ENCODE peak calls at places on chromosome 18, in five cellular contexts. H, U, T, F and W are unnamed samples.

GRCh38 chr18:79988079-79988924 is at the start of gene TXNL4A:
- DNase-seq in U (peak; percentile 81), F (peak; percentile 70), T (peak; percentile 86), H (peak; percentile 89), W (peak; percentile 12)

GRCh38 chr18:57086163-57086562 is 60.7 kb upstream of the BOD1L2 start:
- DNase-seq in T (no peak), U (no peak), F (no peak), H (no peak), W (no peak)

GRCh38 chr18:49238433-49239042 is 221.9 kb downstream of the DYM start:
- DNase-seq in F (peak; percentile 40), H (peak; percentile 29), T (peak; percentile 57), U (no peak), W (no peak)

GRCh38 chr18:62144338-62144737 is 42.5 kb downstream of the PIGN start:
- DNase-seq in T (no peak), U (no peak), H (no peak), F (no peak), W (no peak)

GRCh38 chr18:68417826-68418225 is 297.1 kb downstream of the TMX3 start:
- DNase-seq in U (no peak), H (no peak), T (no peak), F (no peak), W (no peak)

GRCh38 chr18:55064760-55065159 is 105.5 kb upstream of the CCDC68 start:
- DNase-seq in U (no peak), T (no peak), F (no peak), H (no peak), W (no peak)

GRCh38 chr18:46402945-46403344 is 254.1 kb downstream of the LOXHD1 start:
- DNase-seq in H (no peak), T (no peak), U (no peak), F (no peak), W (no peak)

GRCh38 chr18:26863122-26863879 is 2.2 kb downstream of the AQP4 start:
- DNase-seq in H (no peak), U (peak; percentile 34), T (peak; percentile 71), F (no peak), W (no peak)

GRCh38 chr18:70332694-70333093 is 43.8 kb downstream of the SOCS6 start:
- DNase-seq in U (peak; percentile 32), F (no peak), T (no peak), H (no peak), W (no peak)

GRCh38 chr18:58754544-58755068 is 83.3 kb downstream of the MALT1 start:
- DNase-seq in T (peak; percentile 57), H (no peak), F (no peak), U (no peak), W (no peak)

GRCh38 chr18:8031496-8031895 is 464.4 kb downstream of the PTPRM start:
- DNase-seq in T (no peak), H (no peak), F (no peak), U (no peak), W (no peak)

GRCh38 chr18:74995404-74995737 is 213.6 kb downstream of the PTGR3 start:
- DNase-seq in T (no peak), H (no peak), F (no peak), U (no peak), W (no peak)

GRCh38 chr18:59267511-59268126 is 5.6 kb downstream of the RAX start:
- DNase-seq in F (no peak), H (no peak), U (peak; percentile 26), T (peak; percentile 59), W (no peak)

GRCh38 chr18:73891572-73892421 is 255.8 kb downstream of the FBXO15 start:
- DNase-seq in F (no peak), H (peak; percentile 1), T (peak; percentile 90), U (no peak), W (no peak)

GRCh38 chr18:72867721-72868665 is at the start of gene NETO1:
- DNase-seq in F (no peak), U (peak; percentile 35), T (peak; percentile 69), H (no peak), W (no peak)

GRCh38 chr18:32735781-32736180 is 37.0 kb downstream of the KLHL14 start:
- DNase-seq in T (no peak), F (peak; percentile 20), U (peak; percentile 44), H (no peak), W (no peak)

GRCh38 chr18:808502-808901 is 3.5 kb downstream of the YES1 start:
- DNase-seq in H (no peak), F (no peak), U (no peak), T (no peak), W (no peak)

GRCh38 chr18:46320928-46321855 is 217.0 kb downstream of the HAUS1 start:
- DNase-seq in T (no peak), U (peak; percentile 84), F (peak; percentile 15), H (no peak), W (no peak)

GRCh38 chr18:51273435-51273834 is 76.0 kb upstream of the MEX3C start:
- DNase-seq in H (no peak), F (no peak), U (no peak), T (no peak), W (no peak)

GRCh38 chr18:55546873-55547704 is 40.9 kb downstream of the TCF4 start:
- DNase-seq in T (no peak), F (peak; percentile 45), H (peak; percentile 12), U (peak; percentile 37), W (no peak)

DNA sequence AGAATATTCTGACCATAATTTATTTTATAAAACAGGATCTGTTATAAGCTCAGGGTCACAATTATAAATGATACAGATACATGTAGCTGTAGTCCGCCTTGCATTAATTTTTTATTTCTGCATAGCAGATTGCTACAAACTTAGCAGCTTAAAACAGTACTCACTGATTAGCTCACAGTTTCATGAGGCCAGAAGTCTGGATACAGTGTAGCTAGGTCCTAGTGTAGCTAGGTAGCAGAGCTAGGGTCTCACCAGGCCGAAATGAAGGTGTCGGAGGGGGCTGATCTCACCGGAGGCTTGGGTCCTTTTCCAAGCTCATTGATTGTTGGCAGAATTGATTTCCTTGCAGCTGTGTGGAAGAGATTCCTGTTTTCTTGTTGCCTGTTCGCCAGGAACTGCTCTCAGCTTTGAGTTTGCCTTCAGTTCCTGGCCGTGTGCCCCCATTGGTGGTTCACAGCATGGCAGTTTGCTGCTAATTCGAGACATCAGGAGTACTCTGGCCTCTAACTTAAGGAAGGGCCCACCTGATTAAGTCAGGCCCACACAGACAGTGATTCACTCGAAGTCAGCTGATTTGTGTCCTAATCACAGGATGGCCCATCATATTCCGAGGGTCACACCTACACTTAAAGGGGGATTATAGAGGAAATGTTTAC is 18.4 kb downstream of the NAPG start:
- DNase-seq in F (no peak), T (no peak), H (no peak), U (no peak), W (no peak)
- H3K4me1 ChIP-seq in F (no peaks in the 10 kb centered on the region), T (no peaks in the 10 kb centered on the region), H (no peaks in the 10 kb centered on the region), U (no peaks in the 10 kb centered on the region), W (peaks cover 16% of the 10 kb centered on the region)

GRCh38 chr18:60404686-60405085 is 32.1 kb upstream of the MC4R start:
- DNase-seq in U (no peak), T (no peak), F (no peak), H (no peak), W (no peak)
- H3K9me3 ChIP-seq in U (no peaks in the 10 kb centered on the region), T (no peaks in the 10 kb centered on the region), F (no peaks in the 10 kb centered on the region), H (no peaks in the 10 kb centered on the region), W (no peaks in the 10 kb centered on the region)

DNA sequence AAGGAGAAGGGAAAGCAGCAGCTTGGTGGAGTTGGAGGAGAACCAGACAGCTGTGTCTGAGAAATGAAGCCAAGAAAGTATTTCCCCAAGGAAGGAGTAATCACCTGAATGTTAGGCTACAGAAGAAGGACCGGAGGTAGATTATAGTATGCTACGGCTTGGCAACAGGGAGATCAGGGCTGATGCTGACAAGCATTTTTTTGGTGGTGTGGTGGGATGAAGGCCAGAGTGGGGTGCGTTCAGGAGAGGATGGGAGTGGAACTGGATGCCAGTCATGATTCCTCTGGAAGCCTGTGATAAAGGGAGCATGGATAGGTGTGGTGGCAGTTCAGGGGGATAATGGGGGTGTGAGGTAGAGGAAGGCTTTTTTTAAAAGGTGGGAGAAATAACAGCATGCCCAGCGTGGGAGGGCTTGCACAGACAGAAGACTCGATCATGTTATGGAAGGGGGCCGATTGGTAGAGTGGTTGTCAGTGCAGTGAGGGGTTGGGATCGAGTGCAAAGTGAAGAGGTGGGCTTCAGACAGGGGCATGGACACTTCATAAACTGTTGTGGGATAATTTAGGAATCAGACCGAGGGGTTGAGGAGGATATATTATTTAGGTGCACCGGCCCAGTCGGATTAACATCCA is 5.6 kb downstream of the CEP192 start:
- DNase-seq in H (peak; percentile 39), F (no peak), U (no peak), T (no peak), W (no peak)
- H3K4me1 ChIP-seq in H (peaks cover 31% of the 10 kb centered on the region), F (peaks cover 9% of the 10 kb centered on the region), U (peaks cover 11% of the 10 kb centered on the region), T (peaks cover 18% of the 10 kb centered on the region), W (peaks cover 10% of the 10 kb centered on the region)

GRCh38 chr18:78495550-78495949 is 484.1 kb upstream of the SALL3 start:
- DNase-seq in F (no peak), T (no peak), U (no peak), H (no peak), W (no peak)
- H3K9me3 ChIP-seq in F (peaks cover 21% of the 10 kb centered on the region), T (no peaks in the 10 kb centered on the region), U (peaks cover 69% of the 10 kb centered on the region), H (no peaks in the 10 kb centered on the region), W (no peaks in the 10 kb centered on the region)

GRCh38 chr18:63303562-63303961 is 16.0 kb downstream of the BCL2 start:
- DNase-seq in T (no peak), H (no peak), U (no peak), F (no peak), W (no peak)
- H3K4me1 ChIP-seq in T (peaks cover 17% of the 10 kb centered on the region), H (no peaks in the 10 kb centered on the region), U (no peaks in the 10 kb centered on the region), F (peaks cover 5% of the 10 kb centered on the region), W (peaks cover 48% of the 10 kb centered on the region)

DNA sequence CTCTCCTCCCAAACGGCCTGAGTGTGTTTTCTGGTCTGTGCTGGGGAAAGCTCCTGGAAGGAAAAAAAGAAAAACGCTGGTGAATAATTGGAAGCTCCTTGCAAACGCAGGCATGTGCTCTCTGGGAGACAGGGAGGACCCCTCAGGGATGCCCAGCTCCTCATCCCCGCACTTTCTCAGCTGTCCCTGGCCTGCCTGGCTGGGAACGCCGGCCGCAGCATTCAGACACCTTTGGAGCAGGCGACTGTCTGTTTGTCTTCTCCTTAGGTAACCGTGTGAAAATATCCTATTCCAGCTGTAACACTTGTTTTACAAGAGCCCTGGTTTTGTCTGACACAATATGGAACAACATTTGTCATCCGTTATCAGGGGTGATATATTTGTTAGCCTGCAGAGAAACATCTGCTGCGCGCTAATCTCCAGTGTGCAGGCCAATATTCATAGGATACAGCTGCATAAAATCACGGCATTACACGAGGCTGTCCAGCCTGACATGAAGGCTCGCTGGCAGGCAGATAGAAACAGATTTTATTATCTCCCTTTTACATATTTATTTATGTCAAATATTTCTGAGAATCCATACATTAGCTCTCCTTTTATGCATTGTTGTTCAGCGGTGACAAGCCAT is 675.3 kb upstream of the SALL3 start:
- DNase-seq in U (no peak), F (no peak), H (no peak), T (no peak), W (no peak)
- H3K9me3 ChIP-seq in U (peaks cover 35% of the 10 kb centered on the region), F (peaks cover 7% of the 10 kb centered on the region), H (no peaks in the 10 kb centered on the region), T (no peaks in the 10 kb centered on the region), W (no peaks in the 10 kb centered on the region)